ENCODE peak calls at places on chromosome 21, in seven cellular contexts. E, L, B, S, V, R and D are unnamed samples.

GRCh38 chr21:32562426-32562825 is 22.9 kb downstream of the TCP10L start:
- DNase-seq in S (no peak), B (peak), E (no peak), V (no peak), R (peak), L (no peak), D (no peak)

GRCh38 chr21:37811711-37812110 is 104.5 kb downstream of the KCNJ6 start:
- DNase-seq in S (no peak), B (no peak), E (no peak), V (no peak), R (no peak), L (no peak), D (no peak)

GRCh38 chr21:44759628-44760285 is 41.9 kb downstream of the UBE2G2 start:
- DNase-seq in S (no peak), B (no peak), V (no peak), E (no peak), R (peak), L (no peak), D (no peak)

GRCh38 chr21:27346041-27346448 is 379.2 kb upstream of the ADAMTS5 start:
- DNase-seq in S (no peak), B (no peak), R (no peak), V (no peak), L (no peak), E (no peak), D (no peak)

GRCh38 chr21:44612669-44613229 is 870 bp downstream of the KRTAP10-8 start:
- DNase-seq in R (no peak), V (no peak), B (no peak), L (no peak), S (no peak), E (no peak), D (no peak)

GRCh38 chr21:37393786-37394185 is 27.2 kb downstream of the DYRK1A start:
- DNase-seq in V (no peak), B (no peak), R (no peak), S (no peak), L (no peak), E (no peak), D (no peak)

GRCh38 chr21:40013001-40013735 is 145.9 kb downstream of the PCP4 start:
- DNase-seq in E (no peak), B (no peak), V (no peak), R (no peak), L (no peak), S (no peak), D (no peak)

GRCh38 chr21:31343680-31344480 is at the start of gene TIAM1:
- DNase-seq in S (no peak), E (peak), B (peak), L (peak), V (peak), R (peak), D (peak)

GRCh38 chr21:44927587-44928461 is 7.1 kb upstream of the ITGB2 start:
- DNase-seq in E (peak), B (peak), V (peak), R (peak), S (peak), L (peak), D (peak)

GRCh38 chr21:42652527-42653491 is 612 bp upstream of the PDE9A start:
- DNase-seq in L (peak), E (peak), S (peak), V (peak), B (no peak), R (peak), D (peak)

GRCh38 chr21:38306407-38306806 is 49.6 kb downstream of the KCNJ15 start:
- DNase-seq in B (no peak), V (no peak), S (no peak), E (no peak), R (no peak), L (no peak), D (no peak)